ENCODE peak calls at places on chromosome 7, in five cellular contexts. M, Q, J, T and S are unnamed samples.

GRCh38 chr7:79786187-79786586 is 332.7 kb upstream of the MAGI2 start:
- DNase-seq in M (no peak), Q (no peak), J (peak), T (no peak), S (no peak)

GRCh38 chr7:42183547-42183946 is 53.5 kb downstream of the GLI3 start:
- DNase-seq in M (no peak), Q (no peak), J (peak), T (no peak), S (no peak)

GRCh38 chr7:116083791-116084190 is 53.2 kb upstream of the TFEC start:
- DNase-seq in M (no peak), Q (no peak), J (no peak), T (no peak), S (no peak)

GRCh38 chr7:91628742-91629141 is 251.8 kb downstream of the MTERF1 start:
- DNase-seq in M (no peak), Q (no peak), J (no peak), T (no peak), S (no peak)

GRCh38 chr7:130971297-130971696 is 237.3 kb upstream of the KLF14 start:
- DNase-seq in M (no peak), Q (no peak), J (no peak), T (no peak), S (no peak)

GRCh38 chr7:7554647-7555575 is 11.8 kb upstream of the MIOS start:
- DNase-seq in M (no peak), Q (no peak), J (no peak), T (no peak), S (no peak)

GRCh38 chr7:122885583-122886356 is 490 bp downstream of the CADPS2 start:
- DNase-seq in M (peak), Q (peak), J (no peak), T (peak), S (peak)

GRCh38 chr7:3559178-3559765 is 258.2 kb downstream of the SDK1 start:
- DNase-seq in M (no peak), Q (peak), J (peak), T (no peak), S (no peak)

GRCh38 chr7:78673272-78673671 is 780.2 kb downstream of the MAGI2 start:
- DNase-seq in M (no peak), Q (no peak), J (no peak), T (no peak), S (no peak)

DNA sequence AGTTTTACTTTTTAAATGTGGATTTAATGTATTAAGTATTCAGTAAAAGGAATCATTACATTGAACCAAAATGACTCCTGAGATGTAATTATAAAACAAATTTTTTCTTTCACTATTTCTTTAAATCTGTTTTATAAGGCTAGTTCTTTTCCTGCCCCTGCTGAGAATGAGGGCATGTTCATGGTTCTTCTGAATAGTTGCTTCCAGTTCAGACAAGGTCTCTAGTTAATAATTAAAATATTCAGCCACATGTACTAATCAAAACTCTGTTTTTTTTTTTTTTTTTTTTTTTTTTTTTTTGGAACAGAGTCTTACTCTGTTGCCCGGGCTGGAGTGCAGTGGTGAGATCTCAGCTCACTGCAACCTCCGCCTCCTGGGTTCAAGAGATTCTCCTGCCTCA is 321.2 kb downstream of the DNAJB9 start:
- DNase-seq in M (no peak), Q (no peak), J (no peak), T (no peak), S (no peak)
- TF ChIP-seq CTCF in M (no peak), Q (no peak), J (no peak), T (no peak), S (no peak)

DNA sequence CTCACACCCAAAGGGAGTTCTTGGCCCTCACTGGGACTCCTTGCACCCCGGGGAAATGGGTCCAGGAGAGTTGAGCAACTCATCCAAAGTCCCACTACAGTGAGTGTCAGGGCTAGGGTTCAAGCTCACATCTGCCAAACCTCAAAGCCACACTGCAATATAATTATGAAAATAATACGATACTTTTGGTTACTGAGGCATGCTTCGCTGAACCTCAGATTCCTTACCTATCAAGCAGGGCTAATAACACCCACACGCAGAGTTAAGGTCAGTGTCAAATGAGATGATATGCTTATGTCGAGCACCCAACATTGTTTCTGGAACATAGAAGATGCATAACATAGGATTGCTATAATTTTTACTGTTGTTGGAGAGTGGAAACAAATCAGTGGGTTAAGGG is 58.2 kb downstream of the BPGM start:
- DNase-seq in M (no peak), Q (no peak), J (no peak), T (no peak), S (no peak)
- H3K27ac ChIP-seq in M (no peak), Q (peak), J (no peak), T (no peak), S (peak)

GRCh38 chr7:1368682-1369571 is 90.3 kb downstream of the MICALL2 start:
- DNase-seq in M (peak), Q (no peak), J (no peak), T (peak), S (no peak)
- TF ChIP-seq CTCF in M (no peak), Q (no peak), J (peak), T (peak), S (no peak)

GRCh38 chr7:99551329-99551728 is 585 bp downstream of the FAM200A start:
- DNase-seq in M (no peak), Q (no peak), J (peak), T (peak), S (no peak)
- H3K27ac ChIP-seq in M (no peak), Q (peak), J (peak), T (no peak), S (peak)

DNA sequence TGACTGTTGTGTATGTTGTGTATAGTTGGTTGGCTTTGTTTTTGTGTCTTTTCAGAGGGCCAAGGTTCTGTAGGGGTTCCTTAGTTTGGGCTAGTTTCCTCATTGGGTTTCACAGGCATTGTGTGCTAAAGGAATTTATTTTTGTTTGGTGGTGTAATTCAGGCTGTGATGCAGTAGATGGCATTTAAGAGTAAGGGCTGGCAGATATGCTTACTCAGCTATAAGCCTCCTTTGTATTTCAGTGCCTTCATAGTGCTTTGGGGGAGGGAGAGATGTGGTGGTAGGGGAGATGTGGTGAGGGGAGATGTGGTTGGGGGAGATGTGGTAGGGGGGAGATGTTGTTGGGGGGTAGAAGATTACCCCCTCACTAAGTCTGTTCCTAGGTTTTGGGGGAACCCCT is 91.7 kb downstream of the SLC25A40 start:
- DNase-seq in M (no peak), Q (no peak), J (peak), T (no peak), S (no peak)
- TF ChIP-seq CTCF in M (no peak), Q (no peak), J (peak), T (peak), S (no peak)

DNA sequence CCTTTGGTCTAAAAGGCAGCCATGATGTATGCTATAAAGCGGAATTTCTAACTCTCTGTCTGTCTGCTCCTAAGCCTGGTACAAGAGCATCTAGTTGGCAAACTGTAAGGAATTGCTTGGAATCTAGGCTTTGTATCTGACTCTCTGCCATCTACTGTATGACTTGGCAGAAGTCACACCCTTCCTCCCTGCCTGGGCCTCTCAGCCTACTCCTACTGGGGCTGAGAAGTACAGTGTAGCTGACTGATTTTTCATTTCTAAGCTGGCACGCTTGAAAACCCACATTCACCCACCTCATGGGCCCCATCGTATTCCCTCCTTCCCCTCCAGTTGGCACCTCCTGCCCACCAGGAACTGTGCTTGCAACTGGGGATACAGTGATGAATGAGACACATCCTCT is 435.2 kb downstream of the PLXNA4 start:
- DNase-seq in M (peak), Q (no peak), J (no peak), T (no peak), S (no peak)
- H3K27ac ChIP-seq in M (no peak), Q (no peak), J (no peak), T (no peak), S (no peak)

GRCh38 chr7:107171496-107171895 is 2.7 kb downstream of the HBP1 start:
- DNase-seq in M (no peak), Q (no peak), J (no peak), T (no peak), S (no peak)

GRCh38 chr7:107167483-107168232 is 1.1 kb upstream of the HBP1 start:
- DNase-seq in M (no peak), Q (peak), J (peak), T (no peak), S (peak)

GRCh38 chr7:107168233-107169119 is at the start of gene HBP1:
- DNase-seq in M (peak), Q (peak), J (peak), T (peak), S (peak)

GRCh38 chr7:107170051-107170661 is 1.4 kb downstream of the HBP1 start:
- DNase-seq in M (no peak), Q (no peak), J (no peak), T (no peak), S (no peak)

GRCh38 chr7:107169120-107170050 is 582 bp downstream of the HBP1 start:
- DNase-seq in M (peak), Q (peak), J (peak), T (peak), S (peak)
- TF ChIP-seq CTCF in M (no peak), Q (no peak), J (peak), T (no peak), S (no peak)

GRCh38 chr7:75945297-75946168 is 30.6 kb downstream of the POR start:
- DNase-seq in M (peak), Q (peak), J (peak), T (no peak), S (peak)
- H3K27ac ChIP-seq in M (peak), Q (no peak), J (no peak), T (no peak), S (peak)